ENCODE peak calls at places on chromosomes 16 and 17, in seven cellular contexts. N, O, V, Q, R, F and H are unnamed samples. For H3K4me1, the result is how much of the 10 kb centered on the place peaks cover.

GRCh38 chr17:80574496-80574895 is 29.9 kb downstream of the RPTOR start:
- DNase-seq in R (no peak), V (no peak), N (no peak), Q (no peak), O (no peak), F (no peak), H (no peak)

GRCh38 chr17:81687770-81688541 is 4.1 kb downstream of the HGS start:
- DNase-seq in Q (peak), F (no peak), R (no peak), V (no peak), O (no peak), N (no peak), H (no peak)

GRCh38 chr16:65666132-65666869 is 544.4 kb upstream of the CDH11 start:
- DNase-seq in R (no peak), V (no peak), N (no peak), F (peak), Q (no peak), O (no peak), H (peak)

GRCh38 chr17:29740017-29740416 is 117.3 kb upstream of the CORO6 start:
- DNase-seq in R (no peak), N (no peak), V (no peak), Q (peak), O (no peak), F (no peak), H (no peak)

GRCh38 chr17:16352838-16353701 is at the start of gene CENPV:
- DNase-seq in F (peak), Q (peak), O (no peak), R (no peak), N (peak), V (peak), H (peak)

GRCh38 chr17:75832652-75833400 is 11.4 kb downstream of the UNC13D start:
- DNase-seq in V (no peak), O (no peak), Q (no peak), F (peak), N (no peak), R (no peak), H (no peak)

GRCh38 chr17:59638553-59638952 is 18.9 kb downstream of the CLTC start:
- DNase-seq in Q (no peak), R (no peak), N (no peak), F (no peak), V (no peak), O (no peak), H (no peak)

GRCh38 chr16:67013823-67014640 is 14.9 kb upstream of the CBFB start:
- DNase-seq in R (no peak), N (peak), F (peak), V (peak), O (peak), Q (peak), H (peak)

GRCh38 chr17:81142301-81143199 is 22.8 kb upstream of the PVALEF start:
- DNase-seq in O (peak), N (peak), V (peak), Q (peak), F (peak), R (no peak), H (peak)

GRCh38 chr16:81606039-81606438 is 161.4 kb downstream of the CMIP start:
- DNase-seq in N (no peak), V (no peak), O (no peak), F (no peak), Q (no peak), R (no peak), H (no peak)

GRCh38 chr17:28497931-28498330 is 8.2 kb upstream of the FOXN1 start:
- DNase-seq in R (no peak), N (peak), V (no peak), O (peak), Q (no peak), F (peak), H (peak)

GRCh38 chr16:49856741-49857330 is 924 bp upstream of the ZNF423 start:
- DNase-seq in N (peak), V (peak), Q (peak), F (peak), O (peak), R (no peak), H (peak)

GRCh38 chr17:1060991-1061390 is 64.1 kb downstream of the TIMM22 start:
- DNase-seq in R (no peak), V (peak), O (no peak), N (peak), F (no peak), Q (no peak), H (no peak)

GRCh38 chr16:56332464-56333079 is 92.8 kb downstream of the AMFR start:
- DNase-seq in R (no peak), O (peak), Q (peak), N (peak), V (peak), F (peak), H (no peak)

DNA sequence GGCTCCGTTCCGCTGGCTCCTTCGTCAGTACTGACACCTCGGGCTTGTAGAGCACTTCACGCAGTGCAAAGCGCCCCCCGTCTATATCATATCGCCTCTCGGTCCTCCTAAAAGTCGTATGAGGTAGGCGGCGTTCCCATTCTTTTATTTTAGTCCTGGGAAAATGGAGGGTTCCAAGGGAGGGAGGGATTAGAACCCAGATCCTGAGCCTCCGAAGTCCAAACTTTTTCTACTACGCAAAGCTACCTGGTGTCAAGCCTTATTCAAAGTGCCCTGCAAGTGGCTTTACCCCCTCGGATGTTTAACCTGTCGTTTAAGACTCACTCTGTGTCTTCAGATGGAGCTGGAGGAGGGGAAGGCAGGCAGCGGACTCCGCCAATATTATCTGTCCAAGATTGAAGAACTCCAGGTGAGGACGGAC is 348 bp upstream of the FTSJ3 start:
- DNase-seq in N (no peak), F (no peak), R (no peak), V (no peak), Q (no peak), O (no peak), H (no peak)
- H3K4me1 ChIP-seq in N (under half), F (under half), R (half or more), V (under half), Q (under half), O (under half), H (under half)

DNA sequence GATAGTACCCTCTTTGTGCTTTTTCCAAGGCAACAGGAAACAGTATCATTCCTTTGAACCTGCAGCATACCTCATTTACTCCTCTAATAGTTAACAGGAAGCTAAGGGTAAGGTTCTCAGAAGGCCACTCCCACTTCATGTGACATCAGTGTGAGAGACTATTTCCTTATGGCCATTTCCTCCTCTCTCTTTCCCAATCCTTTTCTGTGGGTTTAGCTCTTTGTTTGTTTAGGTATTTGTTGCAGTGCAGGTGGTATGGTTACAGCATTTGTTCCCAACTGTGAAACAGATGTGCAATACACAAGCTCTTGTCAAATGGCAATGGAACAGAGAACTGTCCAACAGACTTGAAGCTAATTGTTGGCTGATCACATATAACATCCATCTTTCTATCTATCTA is 14.7 kb downstream of the TMC5 start:
- DNase-seq in O (no peak), F (peak), V (peak), N (no peak), Q (no peak), R (no peak), H (peak)
- TF ChIP-seq POLR2AphosphoS5 in O (peak), F (no peak), V (peak), N (peak), Q (no peak), R (no peak), H (peak)

GRCh38 chr17:74298690-74299617 is 24.9 kb downstream of the DNAI2 start:
- DNase-seq in R (no peak), O (no peak), V (no peak), Q (no peak), N (no peak), F (no peak), H (no peak)

GRCh38 chr17:74299618-74300009 is 25.6 kb downstream of the DNAI2 start:
- DNase-seq in Q (no peak), V (no peak), R (no peak), N (no peak), F (no peak), O (no peak), H (no peak)

GRCh38 chr17:74297941-74298340 is 23.9 kb downstream of the DNAI2 start:
- DNase-seq in R (no peak), Q (no peak), F (no peak), V (no peak), N (no peak), O (no peak), H (no peak)

GRCh38 chr17:74295625-74296547 is 21.9 kb downstream of the DNAI2 start:
- DNase-seq in N (no peak), Q (no peak), F (no peak), V (no peak), O (no peak), R (no peak), H (no peak)

GRCh38 chr17:74296548-74296936 is 22.5 kb downstream of the DNAI2 start:
- DNase-seq in N (peak), R (no peak), O (no peak), Q (peak), F (peak), V (peak), H (peak)
- H3K27ac ChIP-seq in N (no peak), R (no peak), O (no peak), Q (no peak), F (no peak), V (no peak), H (no peak)

DNA sequence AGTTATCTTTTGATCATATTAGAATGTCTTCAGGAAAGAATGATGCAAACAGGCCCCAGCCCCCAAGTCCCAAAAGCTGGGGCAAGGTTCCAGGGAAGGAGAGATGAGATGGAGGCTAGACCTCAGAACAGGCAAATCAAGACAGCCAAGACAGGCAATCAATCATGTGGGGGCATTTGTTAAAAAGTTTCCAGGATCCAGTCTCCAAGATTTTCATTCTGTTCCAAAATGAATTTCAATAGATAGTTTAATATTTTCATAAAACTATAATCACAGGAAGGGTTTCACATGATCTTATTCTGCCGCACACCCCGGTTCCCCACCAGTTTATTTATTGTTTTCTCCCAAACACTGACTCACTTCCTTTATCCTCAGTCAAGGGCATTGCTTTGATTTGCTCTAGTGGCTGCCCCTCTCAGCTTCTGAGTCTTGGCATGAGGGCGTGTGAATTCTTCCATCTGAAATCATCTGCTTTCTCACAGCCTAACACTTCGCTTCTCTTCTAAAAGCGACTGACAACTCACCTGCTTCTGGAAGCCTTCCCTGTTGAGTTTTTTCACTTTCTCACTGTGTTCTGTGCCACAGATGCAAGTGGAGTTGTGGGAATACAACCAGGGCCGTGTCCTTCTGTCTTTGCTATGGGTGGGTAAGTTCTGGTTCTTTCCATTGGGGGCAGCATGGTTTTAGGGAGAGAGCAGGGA is 12.2 kb upstream of the TERF2 start:
- DNase-seq in N (no peak), Q (peak), O (no peak), V (no peak), R (no peak), F (peak), H (no peak)
- H3K4me1 ChIP-seq in N (under half), Q (under half), O (under half), V (under half), R (under half), F (under half), H (under half)

GRCh38 chr17:44348988-44349364 is 3.9 kb downstream of the GRN start:
- DNase-seq in F (no peak), R (no peak), N (no peak), O (no peak), V (no peak), Q (no peak), H (no peak)
- TF ChIP-seq POLR2AphosphoS5 in F (no peak), R (no peak), N (no peak), O (no peak), V (no peak), Q (no peak), H (no peak)

GRCh38 chr17:31470592-31470991 is 79.1 kb downstream of the RAB11FIP4 start:
- DNase-seq in Q (no peak), N (no peak), V (no peak), R (no peak), O (no peak), F (no peak), H (no peak)

GRCh38 chr17:31466096-31466495 is 74.6 kb downstream of the RAB11FIP4 start:
- DNase-seq in Q (no peak), O (no peak), V (no peak), R (no peak), F (no peak), N (no peak), H (no peak)

GRCh38 chr17:31469959-31470358 is 78.5 kb downstream of the RAB11FIP4 start:
- DNase-seq in N (no peak), O (no peak), F (peak), R (no peak), Q (no peak), V (no peak), H (no peak)

GRCh38 chr17:31472137-31472536 is 80.7 kb downstream of the RAB11FIP4 start:
- DNase-seq in O (no peak), Q (no peak), R (no peak), F (no peak), N (no peak), V (no peak), H (no peak)

DNA sequence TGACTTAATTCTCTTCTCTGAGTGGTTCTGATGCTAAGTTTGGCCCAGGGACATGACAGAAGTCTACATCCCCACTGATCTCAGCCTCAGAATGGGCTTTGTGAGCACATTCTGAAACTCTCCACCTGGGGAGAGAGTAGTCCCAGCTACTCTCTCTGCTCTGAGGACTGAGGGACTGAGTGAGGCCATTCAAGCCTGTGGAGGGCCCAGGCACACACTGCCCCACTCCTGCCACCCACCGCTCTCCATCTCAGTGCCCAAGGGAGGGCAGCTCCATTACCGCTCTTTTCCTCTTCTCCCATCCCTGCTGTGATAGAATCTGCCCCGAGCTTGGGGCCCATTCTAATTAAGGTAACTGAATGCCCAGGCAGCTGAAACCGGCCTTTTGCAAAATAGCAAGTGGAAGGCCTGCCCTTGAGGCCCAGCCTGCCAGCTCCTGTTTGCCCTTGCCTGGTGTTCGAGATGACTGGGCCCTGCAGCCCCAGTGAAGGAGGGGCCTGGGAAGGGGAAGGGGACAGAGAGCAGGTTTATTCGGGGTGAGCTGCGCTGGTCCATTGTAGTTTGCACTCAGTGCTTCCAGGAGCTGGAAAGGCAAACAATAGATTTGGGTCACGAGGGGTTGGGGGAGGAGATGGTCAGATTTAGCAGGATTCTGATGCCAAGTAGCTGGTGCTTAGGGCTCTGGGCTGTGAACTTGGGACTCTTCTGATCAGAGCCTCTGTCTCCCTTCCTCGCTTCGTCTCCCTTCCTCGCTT is 76.2 kb downstream of the RAB11FIP4 start:
- DNase-seq in V (no peak), Q (peak), R (no peak), O (peak), F (peak), N (peak), H (no peak)
- H3K27ac ChIP-seq in V (no peak), Q (peak), R (no peak), O (no peak), F (no peak), N (peak), H (no peak)

GRCh38 chr16:68297908-68298307 is 12.8 kb downstream of the SLC7A6OS start:
- DNase-seq in Q (no peak), R (no peak), O (no peak), N (no peak), V (no peak), F (no peak), H (no peak)
- H3K4me1 ChIP-seq in Q (under half), R (under half), O (under half), N (under half), V (under half), F (under half), H (under half)

DNA sequence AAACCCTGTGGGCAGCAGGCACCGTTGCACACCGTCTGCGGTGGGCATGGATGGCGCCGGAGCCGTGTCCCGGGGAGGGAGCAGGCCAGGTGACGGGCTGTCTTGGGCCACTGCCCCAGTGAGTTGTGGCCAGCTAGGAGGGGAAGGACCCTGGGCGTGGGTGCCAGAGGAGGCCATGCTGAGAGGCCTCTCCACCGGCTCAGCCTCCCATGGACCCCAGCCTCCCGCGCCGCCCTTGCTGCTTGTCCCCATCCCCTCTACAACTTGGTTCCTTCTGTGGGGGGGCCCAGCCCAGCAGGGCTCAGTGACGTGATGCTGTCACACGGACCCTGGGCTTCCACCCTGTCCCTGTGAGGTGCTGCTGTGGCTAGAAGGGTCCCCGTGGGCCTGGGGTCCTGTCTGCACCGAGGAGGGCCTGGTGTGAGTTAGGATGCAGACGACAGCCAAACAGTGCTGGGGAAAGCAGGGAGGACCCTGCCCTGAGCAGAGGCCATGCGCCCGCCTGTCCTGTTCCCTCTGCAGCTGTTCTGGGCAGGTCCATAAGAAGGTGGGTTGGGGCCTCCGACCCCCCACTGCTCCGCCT is 11.3 kb downstream of the UBE2I start:
- DNase-seq in R (no peak), F (no peak), O (no peak), N (no peak), Q (no peak), V (no peak), H (no peak)
- TF ChIP-seq POLR2AphosphoS5 in R (no peak), F (no peak), O (no peak), N (no peak), Q (no peak), V (no peak), H (no peak)

DNA sequence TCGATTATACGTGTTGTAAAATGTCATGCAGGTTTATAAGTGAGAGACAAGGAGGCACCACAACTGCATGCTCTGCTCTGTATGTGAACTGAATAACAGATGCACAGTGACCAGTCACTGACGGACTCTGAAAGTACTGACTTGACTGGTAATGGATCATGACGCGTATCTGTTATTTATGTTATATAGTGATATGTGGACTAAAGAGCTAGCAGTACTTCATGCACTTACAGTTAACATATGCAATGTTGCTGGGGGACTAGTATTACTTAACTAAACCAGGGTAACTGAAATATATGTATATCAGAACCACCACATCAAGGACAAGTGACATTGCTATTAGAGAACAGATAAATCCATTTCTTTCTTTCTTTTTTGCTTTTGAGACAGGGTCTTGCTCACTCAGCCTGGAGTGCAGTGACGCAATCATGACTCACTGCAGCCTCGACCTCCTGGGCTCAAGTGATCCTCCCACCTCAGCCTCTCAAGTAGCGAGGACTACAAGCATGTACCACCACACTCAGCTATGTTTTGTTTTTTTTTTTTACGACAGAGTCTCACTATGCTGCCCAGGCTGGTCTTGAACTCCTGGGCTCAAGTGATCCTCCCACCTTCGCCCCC is 17.2 kb downstream of the COIL start:
- DNase-seq in Q (no peak), R (peak), F (no peak), N (no peak), O (no peak), V (no peak), H (no peak)
- H3K27ac ChIP-seq in Q (no peak), R (no peak), F (no peak), N (no peak), O (no peak), V (no peak), H (no peak)